ENCODE peak calls at places on chromosomes 6 and 20, in four cellular contexts. A is HepG2, P is HCT116, L is K562. M is an unnamed sample.
A peak's percentile ranks its signal among the peaks of the same experiment; 100 is the strongest.

GRCh38 chr20:6169251-6169650 is 46.4 kb upstream of the FERMT1 start:
- DNase-seq in A (peak; percentile 15), P (no peak), L (no peak), M (no peak)

GRCh38 chr6:14925025-14925595 is 320.8 kb upstream of the JARID2 start:
- DNase-seq in P (no peak), A (no peak), L (no peak), M (no peak)

GRCh38 chr20:51710503-51710902 is 57.7 kb downstream of the ATP9A start:
- DNase-seq in L (no peak), P (no peak), A (no peak), M (no peak)

GRCh38 chr6:152948150-152948768 is 34.6 kb downstream of the FBXO5 start:
- DNase-seq in L (no peak), A (peak; percentile 54), P (peak; percentile 49), M (peak; percentile 20)

GRCh38 chr6:16635291-16635809 is 125.9 kb downstream of the ATXN1 start:
- DNase-seq in P (no peak), L (no peak), A (peak; percentile 70), M (no peak)

GRCh38 chr6:74785236-74785635 is 420.6 kb downstream of the COL12A1 start:
- DNase-seq in L (no peak), P (no peak), A (no peak), M (no peak)

GRCh38 chr20:62503414-62504178 is 27.8 kb upstream of the GATA5 start:
- DNase-seq in L (peak; percentile 58), A (no peak), P (no peak), M (no peak)

GRCh38 chr20:14951707-14952106 is 614.3 kb upstream of the FLRT3 start:
- DNase-seq in A (peak; percentile 20), L (no peak), P (no peak), M (no peak)

GRCh38 chr6:21664263-21665081 is 70.9 kb downstream of the SOX4 start:
- DNase-seq in A (no peak), P (no peak), L (no peak), M (no peak)

GRCh38 chr6:146850981-146851380 is 252.2 kb downstream of the ADGB start:
- DNase-seq in P (no peak), L (no peak), A (no peak), M (no peak)

GRCh38 chr6:20426177-20427082 is 24.8 kb downstream of the E2F3 start:
- DNase-seq in L (no peak), A (no peak), P (no peak), M (no peak)

GRCh38 chr20:17287503-17287902 is 60.7 kb downstream of the PCSK2 start:
- DNase-seq in A (no peak), L (no peak), P (no peak), M (no peak)

GRCh38 chr6:4134841-4135664 is at the start of gene ECI2:
- DNase-seq in P (no peak), L (peak; percentile 68), A (peak; percentile 71), M (no peak)

GRCh38 chr6:148885154-148885870 is 138.5 kb downstream of the UST start:
- DNase-seq in P (no peak), A (no peak), L (no peak), M (no peak)

GRCh38 chr20:3890410-3890751 is 1.2 kb downstream of the PANK2 start:
- DNase-seq in P (no peak), A (peak; percentile 48), L (no peak), M (no peak)

GRCh38 chr6:28004350-28005123 is 47.5 kb downstream of the OR2B6 start:
- DNase-seq in L (no peak), P (no peak), A (no peak), M (no peak)

GRCh38 chr6:87972279-87972678 is 75.4 kb upstream of the SPACA1 start:
- DNase-seq in P (no peak), A (no peak), L (no peak), M (no peak)

GRCh38 chr6:78810698-78811097 is 56.7 kb upstream of the IRAK1BP1 start:
- DNase-seq in P (no peak), L (no peak), A (no peak), M (no peak)

GRCh38 chr20:32333988-32334885 is 23.9 kb upstream of the ASXL1 start:
- DNase-seq in A (no peak), P (no peak), L (peak; percentile 61), M (no peak)

GRCh38 chr20:41290804-41291389 is 26.6 kb downstream of the ZHX3 start:
- DNase-seq in P (no peak), A (no peak), L (no peak), M (no peak)

GRCh38 chr6:147648936-147649335 is 140.4 kb downstream of the SAMD5 start:
- DNase-seq in A (no peak), L (no peak), P (no peak), M (no peak)

GRCh38 chr6:160121558-160121957 is at the start of gene SLC22A1:
- DNase-seq in L (no peak), A (no peak), P (no peak), M (no peak)

GRCh38 chr6:81561071-81561564 is 191.4 kb downstream of the TENT5A start:
- DNase-seq in L (no peak), A (peak; percentile 69), P (peak; percentile 86), M (no peak)

GRCh38 chr6:81766482-81767069 is 14.1 kb upstream of the TENT5A start:
- DNase-seq in A (peak; percentile 78), P (no peak), L (no peak), M (no peak)

GRCh38 chr6:135910943-135911618 is 59.6 kb downstream of the PDE7B start:
- DNase-seq in L (no peak), P (no peak), A (no peak), M (no peak)

GRCh38 chr6:16064687-16065086 is 64.2 kb upstream of the MYLIP start:
- DNase-seq in L (no peak), A (no peak), P (no peak), M (no peak)

GRCh38 chr6:149468179-149468578 is 16.6 kb downstream of the ZC3H12D start:
- DNase-seq in L (no peak), P (no peak), A (no peak), M (no peak)

GRCh38 chr6:129164032-129164431 is 281.1 kb downstream of the LAMA2 start:
- DNase-seq in L (no peak), A (no peak), P (no peak), M (no peak)

GRCh38 chr6:21220271-21220987 is 373.1 kb upstream of the SOX4 start:
- DNase-seq in A (no peak), L (no peak), P (no peak), M (no peak)

GRCh38 chr20:45456632-45457031 is 12.9 kb upstream of the WFDC2 start:
- DNase-seq in A (peak; percentile 70), L (peak; percentile 34), P (peak; percentile 71), M (no peak)

GRCh38 chr20:3471397-3472021 is 691 bp downstream of the ATRN start:
- DNase-seq in A (no peak), P (no peak), L (no peak), M (no peak)

GRCh38 chr6:101401792-101402617 is 8.5 kb downstream of the GRIK2 start:
- DNase-seq in A (no peak), L (no peak), P (no peak), M (no peak)

GRCh38 chr6:154056536-154056935 is 17.5 kb downstream of the OPRM1 start:
- DNase-seq in A (no peak), P (no peak), L (no peak), M (no peak)

GRCh38 chr20:41440882-41441281 is 74.3 kb upstream of the EMILIN3 start:
- DNase-seq in P (no peak), L (no peak), A (no peak), M (no peak)

GRCh38 chr20:51164732-51165530 is 142.0 kb upstream of the KCNG1 start:
- DNase-seq in A (no peak), P (no peak), L (no peak), M (no peak)

GRCh38 chr20:45311589-45312211 is 3.6 kb upstream of the MATN4 start:
- DNase-seq in L (peak; percentile 81), P (peak; percentile 47), A (peak; percentile 33), M (no peak)

GRCh38 chr20:62065669-62066338 is at the start of gene TAF4:
- DNase-seq in P (no peak), A (peak; percentile 59), L (peak; percentile 98), M (no peak)

GRCh38 chr6:96812077-96812703 is 25.1 kb downstream of the GPR63 start:
- DNase-seq in A (no peak), P (no peak), L (no peak), M (no peak)

GRCh38 chr6:41190791-41191190 is 10.2 kb downstream of the TREML2 start:
- DNase-seq in A (no peak), L (no peak), P (no peak), M (no peak)
- TF ChIP-seq CTCF in A (peak; percentile 11), L (no peak), P (no peak), M (no peak)

GRCh38 chr6:117602151-117602898 is at the start of gene GOPC:
- DNase-seq in P (peak; percentile 95), A (peak; percentile 98), L (peak; percentile 97), M (peak; percentile 94)
- TF ChIP-seq TCF7L2 in P (peak; percentile 26), A (no peak), L (no peak), M (peak; percentile 30)

GRCh38 chr6:138211048-138211581 is 7.2 kb downstream of the PBOV1 start:
- DNase-seq in L (no peak), P (no peak), A (no peak), M (no peak)
- TF ChIP-seq CTCF in L (no peak), P (peak; percentile 37), A (peak; percentile 54), M (peak; percentile 34)

GRCh38 chr6:54698974-54699373 is 147.6 kb upstream of the FAM83B start:
- DNase-seq in P (no peak), A (no peak), L (no peak), M (no peak)
- TF ChIP-seq TCF7L2 in P (no peak), A (no peak), L (no peak), M (no peak)

DNA sequence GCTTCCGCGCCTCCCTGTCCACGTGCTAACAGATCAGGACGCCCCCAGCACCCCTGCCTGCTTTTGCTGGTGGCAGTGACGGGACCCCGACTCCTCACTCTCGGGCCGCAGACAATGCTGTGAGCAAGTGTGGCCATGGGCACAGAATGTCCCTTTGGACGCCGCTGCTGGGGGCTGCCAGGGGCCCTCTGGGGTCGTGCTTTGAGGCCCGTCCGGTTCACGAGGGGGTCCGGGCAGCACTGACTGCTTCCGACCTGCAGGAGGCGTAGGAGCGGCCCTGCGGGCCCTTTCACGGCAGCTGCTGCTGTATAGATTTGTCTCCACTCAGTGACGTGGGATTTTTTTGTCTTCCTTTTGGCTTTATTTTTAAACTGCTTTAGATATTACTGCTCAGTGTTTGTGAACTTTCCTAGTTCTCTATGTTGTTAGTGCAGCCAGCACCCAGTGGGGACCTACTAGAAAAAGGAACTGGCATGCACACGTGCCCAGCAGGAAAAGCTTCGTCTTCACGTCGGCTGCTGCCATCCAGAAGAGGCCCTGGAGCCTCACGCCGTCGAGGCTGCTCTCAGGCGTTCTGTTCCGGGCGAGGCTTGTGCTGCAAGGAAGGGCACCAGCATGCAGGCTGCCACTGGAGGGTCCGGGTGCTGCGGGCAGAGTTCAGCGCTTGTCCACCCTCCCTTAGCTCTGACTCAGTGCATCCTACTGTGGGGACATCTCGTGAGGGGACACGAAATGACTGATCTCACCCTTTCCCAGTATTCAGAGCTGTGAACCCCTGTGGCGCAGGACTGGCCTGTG is 21.7 kb downstream of the UCKL1 start:
- DNase-seq in P (no peak), L (no peak), A (no peak), M (no peak)
- TF ChIP-seq CTCF in P (peak; percentile 43), L (peak; percentile 33), A (peak; percentile 63), M (no peak)

GRCh38 chr20:24441600-24441999 is 27.8 kb upstream of the SYNDIG1 start:
- DNase-seq in A (no peak), P (no peak), L (no peak), M (no peak)
- TF ChIP-seq TCF7L2 in A (no peak), P (no peak), L (no peak), M (no peak)

M was measured in Panc1.